ENCODE peak calls at places on chromosomes 4 and X, in four cellular contexts. One of them, this sample, is unnamed.
A peak's percentile ranks its signal among the peaks of the same experiment; 100 is the strongest.

GRCh38 chr4:57020467-57021101 is 41.9 kb downstream of the POLR2B start:
- DNase-seq in DND-41: no peak
- DNase-seq in H9: no peak
- DNase-seq in fibroblast of lung: peak; percentile 88
- DNase-seq in this sample: peak; percentile 78

GRCh38 chrX:78997870-78998558 is 52.8 kb downstream of the P2RY10 start:
- DNase-seq in DND-41: peak; percentile 91
- DNase-seq in H9: no peak
- DNase-seq in fibroblast of lung: no peak
- DNase-seq in this sample: no peak

GRCh38 chr4:119570401-119570800 is 58.2 kb downstream of the PDE5A start:
- DNase-seq in DND-41: no peak
- DNase-seq in H9: no peak
- DNase-seq in fibroblast of lung: peak; percentile 74
- DNase-seq in this sample: no peak

GRCh38 chr4:157992948-157993839 is 179.6 kb downstream of the GASK1B start:
- DNase-seq in DND-41: no peak
- DNase-seq in H9: no peak
- DNase-seq in fibroblast of lung: no peak
- DNase-seq in this sample: no peak

GRCh38 chr4:138341739-138342415 is 99.7 kb upstream of the SLC7A11 start:
- DNase-seq in DND-41: peak; percentile 27
- DNase-seq in H9: no peak
- DNase-seq in fibroblast of lung: no peak
- DNase-seq in this sample: no peak

GRCh38 chr4:4781936-4782754 is 77.3 kb upstream of the MSX1 start:
- DNase-seq in DND-41: no peak
- DNase-seq in H9: no peak
- DNase-seq in fibroblast of lung: peak; percentile 63
- DNase-seq in this sample: no peak

GRCh38 chrX:109384569-109385174 is 97.2 kb downstream of the GUCY2F start:
- DNase-seq in DND-41: no peak
- DNase-seq in H9: no peak
- DNase-seq in fibroblast of lung: peak; percentile 5
- DNase-seq in this sample: no peak

GRCh38 chr4:27278615-27279014 is 418.0 kb downstream of the STIM2 start:
- DNase-seq in DND-41: peak; percentile 39
- DNase-seq in H9: peak; percentile 46
- DNase-seq in fibroblast of lung: peak; percentile 43
- DNase-seq in this sample: peak; percentile 2

GRCh38 chr4:81595798-81596610 is 124.3 kb upstream of the RASGEF1B start:
- DNase-seq in DND-41: no peak
- DNase-seq in H9: no peak
- DNase-seq in fibroblast of lung: no peak
- DNase-seq in this sample: no peak

GRCh38 chr4:15018389-15018788 is 16.1 kb downstream of the CPEB2 start:
- DNase-seq in DND-41: no peak
- DNase-seq in H9: no peak
- DNase-seq in fibroblast of lung: no peak
- DNase-seq in this sample: no peak

GRCh38 chr4:15024386-15024785 is 22.1 kb downstream of the CPEB2 start:
- DNase-seq in DND-41: no peak
- DNase-seq in H9: no peak
- DNase-seq in fibroblast of lung: peak; percentile 51
- DNase-seq in this sample: no peak

GRCh38 chr4:15020502-15021286 is 18.4 kb downstream of the CPEB2 start:
- DNase-seq in DND-41: no peak
- DNase-seq in H9: no peak
- DNase-seq in fibroblast of lung: no peak
- DNase-seq in this sample: no peak

GRCh38 chr4:15021946-15022345 is 19.7 kb downstream of the CPEB2 start:
- DNase-seq in DND-41: no peak
- DNase-seq in H9: no peak
- DNase-seq in fibroblast of lung: no peak
- DNase-seq in this sample: no peak

DNA sequence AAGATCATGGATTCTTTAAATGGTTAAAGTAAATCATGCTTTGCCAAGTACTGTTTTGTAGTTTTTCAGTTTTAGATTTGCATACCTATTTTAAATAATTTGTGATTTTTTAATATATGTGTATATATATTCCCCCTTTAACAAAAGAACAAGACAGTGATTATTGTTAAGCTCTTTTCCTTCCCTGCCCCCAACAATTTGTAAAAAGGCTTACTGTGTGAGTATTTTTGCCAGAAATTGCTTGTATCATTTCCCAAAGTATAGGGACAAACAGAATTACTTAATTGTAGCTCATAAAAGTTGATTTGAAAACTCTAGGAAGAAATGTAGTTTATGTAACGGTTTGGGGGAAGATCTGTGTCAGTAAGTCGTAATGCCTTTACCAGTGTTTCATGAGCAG is 19.0 kb downstream of the CPEB2 start:
- DNase-seq in DND-41: no peak
- DNase-seq in H9: no peak
- DNase-seq in fibroblast of lung: no peak
- DNase-seq in this sample: no peak
- H3K9ac ChIP-seq in DND-41: no peak overlapping the region
- H3K9ac ChIP-seq in H9: no peak overlapping the region
- H3K9ac ChIP-seq in fibroblast of lung: no peak overlapping the region
- H3K9ac ChIP-seq in this sample: no peak overlapping the region

GRCh38 chr4:147638365-147638764 is 21.2 kb downstream of the TMEM184C start:
- DNase-seq in DND-41: no peak
- DNase-seq in H9: no peak
- DNase-seq in fibroblast of lung: no peak
- DNase-seq in this sample: no peak

GRCh38 chr4:147640331-147640730 is 23.1 kb downstream of the TMEM184C start:
- DNase-seq in DND-41: no peak
- DNase-seq in H9: no peak
- DNase-seq in fibroblast of lung: peak; percentile 66
- DNase-seq in this sample: no peak

GRCh38 chr4:147638942-147639341 is 21.7 kb downstream of the TMEM184C start:
- DNase-seq in DND-41: no peak
- DNase-seq in H9: no peak
- DNase-seq in fibroblast of lung: peak; percentile 68
- DNase-seq in this sample: peak; percentile 9

GRCh38 chr4:147635348-147635747 is 18.2 kb downstream of the TMEM184C start:
- DNase-seq in DND-41: no peak
- DNase-seq in H9: no peak
- DNase-seq in fibroblast of lung: no peak
- DNase-seq in this sample: no peak

DNA sequence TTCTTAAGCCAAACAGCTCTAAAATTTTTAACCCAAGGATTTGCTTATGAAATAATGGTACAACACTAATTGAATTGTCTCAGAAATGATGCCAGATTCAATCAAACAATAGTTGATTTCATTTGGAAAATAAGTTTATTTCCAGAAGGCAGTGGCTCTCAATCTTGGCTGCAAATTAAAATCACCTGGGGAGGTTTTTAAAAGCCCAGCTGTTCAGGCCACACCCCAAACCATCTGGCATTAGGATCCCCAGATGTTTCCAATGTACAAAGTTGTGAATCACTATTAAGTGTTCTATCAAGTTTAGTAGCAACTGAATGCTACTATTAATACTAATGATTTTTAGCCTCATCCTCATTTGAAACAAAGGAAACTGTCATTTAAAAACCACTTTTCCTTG is 22.2 kb downstream of the TMEM184C start:
- DNase-seq in DND-41: no peak
- DNase-seq in H9: no peak
- DNase-seq in fibroblast of lung: no peak
- DNase-seq in this sample: peak; percentile 6
- H3K9ac ChIP-seq in DND-41: no peak overlapping the region
- H3K9ac ChIP-seq in H9: no peak overlapping the region
- H3K9ac ChIP-seq in fibroblast of lung: no peak overlapping the region
- H3K9ac ChIP-seq in this sample: no peak overlapping the region

GRCh38 chr4:169070895-169071218 is 60.8 kb upstream of the CBR4 start:
- DNase-seq in DND-41: no peak
- DNase-seq in H9: no peak
- DNase-seq in fibroblast of lung: peak; percentile 64
- DNase-seq in this sample: peak; percentile 72
- H3K9ac ChIP-seq in DND-41: no peak overlapping the region
- H3K9ac ChIP-seq in H9: no peak overlapping the region
- H3K9ac ChIP-seq in fibroblast of lung: no peak overlapping the region
- H3K9ac ChIP-seq in this sample: peak overlapping the region; percentile 74

GRCh38 chrX:39983715-39984114 is 114.0 kb downstream of the BCOR start:
- DNase-seq in DND-41: no peak
- DNase-seq in H9: no peak
- DNase-seq in fibroblast of lung: peak; percentile 75
- DNase-seq in this sample: peak; percentile 59

GRCh38 chrX:39984191-39984956 is 113.4 kb downstream of the BCOR start:
- DNase-seq in DND-41: no peak
- DNase-seq in H9: no peak
- DNase-seq in fibroblast of lung: peak; percentile 57
- DNase-seq in this sample: peak; percentile 62

GRCh38 chrX:39982927-39983326 is 114.8 kb downstream of the BCOR start:
- DNase-seq in DND-41: no peak
- DNase-seq in H9: no peak
- DNase-seq in fibroblast of lung: no peak
- DNase-seq in this sample: no peak

GRCh38 chrX:39985116-39985515 is 112.6 kb downstream of the BCOR start:
- DNase-seq in DND-41: no peak
- DNase-seq in H9: no peak
- DNase-seq in fibroblast of lung: no peak
- DNase-seq in this sample: no peak

GRCh38 chrX:39981946-39982345 is 115.8 kb downstream of the BCOR start:
- DNase-seq in DND-41: no peak
- DNase-seq in H9: no peak
- DNase-seq in fibroblast of lung: no peak
- DNase-seq in this sample: no peak
- H3K9ac ChIP-seq in DND-41: no peak overlapping the region
- H3K9ac ChIP-seq in H9: no peak overlapping the region
- H3K9ac ChIP-seq in fibroblast of lung: no peak overlapping the region
- H3K9ac ChIP-seq in this sample: no peak overlapping the region

GRCh38 chr4:3348621-3349020 is 55.8 kb downstream of the RGS12 start:
- DNase-seq in DND-41: no peak
- DNase-seq in H9: no peak
- DNase-seq in fibroblast of lung: no peak
- DNase-seq in this sample: no peak
- H3K9ac ChIP-seq in DND-41: no peak overlapping the region
- H3K9ac ChIP-seq in H9: no peak overlapping the region
- H3K9ac ChIP-seq in fibroblast of lung: no peak overlapping the region
- H3K9ac ChIP-seq in this sample: no peak overlapping the region

GRCh38 chr4:120919358-120919757 is 3.2 kb downstream of the PRDM5 start:
- DNase-seq in DND-41: no peak
- DNase-seq in H9: no peak
- DNase-seq in fibroblast of lung: no peak
- DNase-seq in this sample: no peak
- H3K9ac ChIP-seq in DND-41: no peak overlapping the region
- H3K9ac ChIP-seq in H9: no peak overlapping the region
- H3K9ac ChIP-seq in fibroblast of lung: no peak overlapping the region
- H3K9ac ChIP-seq in this sample: no peak overlapping the region

DNA sequence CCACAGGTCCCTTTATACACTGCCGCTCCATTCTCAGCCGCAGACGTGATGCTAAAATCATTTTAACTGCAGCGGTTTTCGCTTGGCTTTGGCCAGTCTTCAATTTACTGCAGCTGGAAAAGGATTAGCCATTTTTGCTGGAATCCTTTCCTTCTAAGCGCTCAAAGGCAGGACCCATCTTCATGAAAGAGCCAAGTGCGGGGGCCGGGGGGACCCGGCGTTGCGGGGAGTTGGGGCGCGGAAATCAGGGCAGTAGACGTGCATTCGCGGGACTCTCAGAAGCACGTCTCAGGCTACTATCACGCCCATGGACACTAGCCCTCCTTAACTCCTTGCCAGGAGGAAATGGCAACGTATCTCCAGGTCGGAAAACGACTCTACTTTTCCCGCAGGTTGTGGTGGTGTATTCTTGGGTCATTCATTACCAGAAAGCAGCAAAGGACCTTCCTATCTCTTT is 1.7 kb upstream of the PCDH10 start:
- DNase-seq in DND-41: no peak
- DNase-seq in H9: no peak
- DNase-seq in fibroblast of lung: no peak
- DNase-seq in this sample: no peak
- H3K9ac ChIP-seq in DND-41: no peak overlapping the region
- H3K9ac ChIP-seq in H9: peak overlapping the region; percentile 15
- H3K9ac ChIP-seq in fibroblast of lung: no peak overlapping the region
- H3K9ac ChIP-seq in this sample: no peak overlapping the region

DNA sequence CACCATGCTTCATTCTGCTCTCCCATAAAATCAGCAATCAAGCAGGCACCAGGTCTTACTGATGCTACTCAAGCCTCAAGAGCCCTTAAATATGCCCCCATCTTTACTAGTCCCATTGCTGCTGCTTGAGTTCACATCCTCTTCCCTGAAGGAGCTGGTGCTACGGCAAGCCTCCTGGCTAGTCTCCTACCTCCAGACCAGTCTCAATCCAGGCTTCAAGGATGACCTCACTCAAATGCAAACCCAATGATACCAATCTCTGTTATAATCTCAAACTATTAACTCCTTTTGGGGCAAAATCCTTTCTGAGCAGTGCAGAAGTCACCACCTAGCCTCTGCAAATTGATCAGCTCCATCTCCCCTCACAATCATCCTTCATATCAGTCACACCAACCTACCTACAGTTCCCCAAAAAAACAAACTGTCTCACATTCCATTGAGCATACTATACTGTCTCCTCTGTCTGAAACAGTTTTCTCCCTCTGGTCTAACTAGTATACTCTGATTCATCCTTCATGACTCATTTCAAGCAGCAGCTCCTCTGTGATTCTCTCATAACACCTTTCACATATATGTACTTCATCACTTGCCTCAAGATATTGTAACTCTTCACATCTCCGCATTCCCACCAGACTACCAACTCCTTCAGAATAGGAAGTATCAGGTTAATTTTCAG is 30.0 kb downstream of the PAPSS1 start:
- DNase-seq in DND-41: no peak
- DNase-seq in H9: no peak
- DNase-seq in fibroblast of lung: peak; percentile 95
- DNase-seq in this sample: peak; percentile 94
- H3K9ac ChIP-seq in DND-41: no peak overlapping the region
- H3K9ac ChIP-seq in H9: no peak overlapping the region
- H3K9ac ChIP-seq in fibroblast of lung: no peak overlapping the region
- H3K9ac ChIP-seq in this sample: no peak overlapping the region

DNA sequence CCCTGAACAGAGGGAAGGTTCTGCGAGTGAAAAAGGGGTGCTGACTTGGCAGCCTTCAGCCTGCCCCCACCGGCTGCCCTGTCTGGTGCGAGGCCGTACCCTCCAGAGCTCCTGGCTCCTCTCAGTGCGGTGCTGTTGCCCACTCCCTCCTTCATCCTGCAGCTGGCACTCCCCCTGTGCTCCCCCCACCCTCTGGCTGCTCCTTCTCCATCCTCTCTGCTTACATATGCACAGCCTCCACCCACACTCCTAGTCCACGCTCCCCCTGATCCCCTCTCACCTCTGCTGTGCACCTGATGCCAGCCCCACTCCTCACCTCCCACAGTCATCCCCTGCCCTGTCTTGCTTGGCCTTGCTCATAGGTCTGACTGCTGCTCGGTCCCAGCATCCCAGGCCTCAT is 9.9 kb downstream of the MAN2B2 start:
- DNase-seq in DND-41: no peak
- DNase-seq in H9: no peak
- DNase-seq in fibroblast of lung: no peak
- DNase-seq in this sample: no peak
- H3K9ac ChIP-seq in DND-41: no peak overlapping the region
- H3K9ac ChIP-seq in H9: no peak overlapping the region
- H3K9ac ChIP-seq in fibroblast of lung: no peak overlapping the region
- H3K9ac ChIP-seq in this sample: no peak overlapping the region

This sample was measured in mammary epithelial cell.